ENCODE peak calls at places on chromosomes 16 and 17, in nine cellular contexts. C is testis; V is CD8-positive, alpha-beta memory T cell; Z is fibroblast of the conjunctiva; H is T-helper 17 cell; P is tibial nerve; T is naive B cell; Y is cardiac muscle cell; D is neural progenitor cell. B is an unnamed sample.

GRCh38 chr17:57375770-57376181 is 119.5 kb downstream of the MSI2 start:
- DNase-seq in C (no peak), V (no peak), Z (no peak), H (no peak), P (no peak), T (no peak), Y (no peak), D (no peak), B (no peak)

GRCh38 chr17:33674685-33675084 is 381.6 kb upstream of the ASIC2 start:
- DNase-seq in C (peak; percentile 78), V (peak; percentile 10), Z (peak; percentile 22), H (no peak), P (peak; percentile 68), T (no peak), Y (peak; percentile 63), D (peak; percentile 73), B (peak; percentile 72)

GRCh38 chr16:87076950-87077749 is 240.0 kb downstream of the C16orf95 start:
- DNase-seq in C (no peak), V (no peak), Z (peak; percentile 23), H (no peak), P (no peak), T (no peak), Y (peak; percentile 64), D (peak; percentile 76), B (peak; percentile 81)

GRCh38 chr17:28368306-28368831 is 1.7 kb downstream of the VTN start:
- DNase-seq in C (no peak), V (no peak), Z (no peak), H (no peak), P (no peak), T (no peak), Y (no peak), D (no peak), B (no peak)

GRCh38 chr17:75504347-75505151 is 10.8 kb downstream of the CASKIN2 start:
- DNase-seq in C (no peak), V (peak; percentile 24), Z (no peak), H (no peak), P (no peak), T (peak; percentile 51), Y (no peak), D (peak; percentile 67), B (peak; percentile 68)

GRCh38 chr16:11208916-11209665 is 46.9 kb downstream of the SOCS1 start:
- DNase-seq in C (no peak), V (no peak), Z (no peak), H (no peak), P (no peak), T (no peak), Y (no peak), D (no peak), B (no peak)

GRCh38 chr16:66950971-66951790 is 9.9 kb upstream of the CES3 start:
- DNase-seq in C (no peak), V (no peak), Z (no peak), H (no peak), P (no peak), T (no peak), Y (no peak), D (no peak), B (no peak)

GRCh38 chr17:44170499-44171201 is at the start of gene ASB16:
- DNase-seq in C (peak; percentile 59), V (no peak), Z (no peak), H (no peak), P (no peak), T (no peak), Y (no peak), D (peak; percentile 40), B (no peak)

GRCh38 chr17:73841431-73842060 is 197.3 kb upstream of the SDK2 start:
- DNase-seq in C (no peak), V (no peak), Z (no peak), H (no peak), P (no peak), T (no peak), Y (peak; percentile 20), D (peak; percentile 66), B (peak; percentile 12)

GRCh38 chr17:51901242-51901641 is 257.3 kb downstream of the CA10 start:
- DNase-seq in C (no peak), V (no peak), Z (no peak), H (no peak), P (no peak), T (no peak), Y (no peak), D (peak; percentile 6), B (no peak)

GRCh38 chr17:65558683-65559311 is 2.7 kb downstream of the AXIN2 start:
- DNase-seq in C (no peak), V (no peak), Z (no peak), H (no peak), P (no peak), T (no peak), Y (no peak), D (peak; percentile 51), B (no peak)

GRCh38 chr17:21385281-21385845 is 9.2 kb downstream of the KCNJ12 start:
- DNase-seq in C (no peak), V (no peak), Z (no peak), H (no peak), P (no peak), T (no peak), Y (no peak), D (no peak), B (no peak)

GRCh38 chr17:35871415-35871814 is 2.7 kb upstream of the HEATR9 start:
- DNase-seq in C (no peak), V (no peak), Z (no peak), H (no peak), P (no peak), T (no peak), Y (peak; percentile 14), D (peak; percentile 13), B (no peak)

GRCh38 chr17:32946375-32947135 is 18.6 kb downstream of the TMEM98 start:
- DNase-seq in C (no peak), V (no peak), Z (no peak), H (no peak), P (no peak), T (no peak), Y (no peak), D (no peak), B (no peak)

GRCh38 chr16:1535391-1536291 is 2.2 kb downstream of the TMEM204 start:
- DNase-seq in C (no peak), V (no peak), Z (no peak), H (no peak), P (no peak), T (no peak), Y (no peak), D (no peak), B (no peak)

GRCh38 chr16:11327277-11328171 is 17.7 kb upstream of the RMI2 start:
- DNase-seq in C (no peak), V (no peak), Z (no peak), H (no peak), P (no peak), T (peak; percentile 77), Y (peak; percentile 37), D (no peak), B (peak; percentile 47)

GRCh38 chr16:74279266-74279665 is 17.3 kb upstream of the PSMD7 start:
- DNase-seq in C (no peak), V (no peak), Z (no peak), H (no peak), P (no peak), T (no peak), Y (no peak), D (no peak), B (no peak)

GRCh38 chr17:40032322-40033320 is 17.4 kb downstream of the CSF3 start:
- DNase-seq in C (no peak), V (no peak), Z (no peak), H (no peak), P (no peak), T (no peak), Y (no peak), D (no peak), B (no peak)

GRCh38 chr16:35744716-35745115 is 2285.3 kb downstream of the TP53TG3F start:
- DNase-seq in C (no peak), V (no peak), Z (no peak), H (no peak), P (no peak), T (no peak), Y (no peak), D (no peak), B (no peak)

GRCh38 chr17:50176559-50177471 is 11.0 kb downstream of the SGCA start:
- DNase-seq in C (no peak), V (no peak), Z (no peak), H (no peak), P (no peak), T (no peak), Y (no peak), D (no peak), B (no peak)

GRCh38 chr17:65177901-65178300 is 40.7 kb downstream of the RGS9 start:
- DNase-seq in C (no peak), V (no peak), Z (no peak), H (no peak), P (no peak), T (no peak), Y (peak; percentile 69), D (no peak), B (peak; percentile 40)

GRCh38 chr17:18921912-18922451 is 30.0 kb upstream of the SLC5A10 start:
- DNase-seq in C (no peak), V (no peak), Z (no peak), H (no peak), P (no peak), T (no peak), Y (peak; percentile 60), D (no peak), B (peak; percentile 48)

GRCh38 chr16:22353188-22353919 is 21.1 kb downstream of the CDR2 start:
- DNase-seq in C (no peak), V (no peak), Z (no peak), H (no peak), P (no peak), T (no peak), Y (peak; percentile 81), D (no peak), B (no peak)

GRCh38 chr17:7004398-7005253 is 7.8 kb upstream of the RNASEK start:
- DNase-seq in C (no peak), V (no peak), Z (peak; percentile 43), H (no peak), P (peak; percentile 75), T (peak; percentile 70), Y (peak; percentile 68), D (peak; percentile 78), B (peak; percentile 77)

GRCh38 chr17:5128905-5129535 is 13.2 kb downstream of the USP6 start:
- DNase-seq in C (no peak), V (no peak), Z (no peak), H (no peak), P (no peak), T (no peak), Y (no peak), D (no peak), B (no peak)